ENCODE peak calls at places on chromosome 1, in nine cellular contexts. G is mesendoderm, H is aorta, W is heart left ventricle, A is brain microvascular endothelial cell, F is cardiac muscle cell, X is uterus, L is left ventricle myocardium inferior, T is Karpas-422. M is an unnamed sample.

GRCh38 chr1:230977781-230978490 is 725 bp downstream of the TTC13 start:
- DNase-seq in H (peak; percentile 81), F (peak; percentile 61), X (peak; percentile 17), G (peak; percentile 38), L (peak; percentile 23), T (peak; percentile 77), A (no peak), W (peak; percentile 27), M (peak; percentile 53)

GRCh38 chr1:55823521-55824296 is 608.5 kb upstream of the USP24 start:
- DNase-seq in F (no peak), A (peak; percentile 45), H (no peak), T (no peak), L (no peak), W (no peak), G (no peak), X (no peak), M (no peak)

GRCh38 chr1:87291107-87291506 is 37.6 kb upstream of the LMO4 start:
- DNase-seq in X (no peak), F (no peak), T (no peak), A (peak; percentile 66), W (no peak), G (no peak), L (no peak), H (no peak), M (no peak)

GRCh38 chr1:226640288-226640687 is 91.7 kb downstream of the STUM start:
- DNase-seq in L (no peak), G (no peak), X (peak; percentile 49), F (no peak), T (peak; percentile 75), A (no peak), H (peak; percentile 48), W (no peak), M (peak; percentile 31)

GRCh38 chr1:228210076-228210651 is 2.3 kb downstream of the OBSCN start:
- DNase-seq in L (peak; percentile 60), A (no peak), W (peak; percentile 52), H (peak; percentile 64), F (no peak), G (no peak), T (no peak), X (no peak), M (no peak)

GRCh38 chr1:210731193-210731592 is 402.5 kb downstream of the HHAT start:
- DNase-seq in A (no peak), T (no peak), H (no peak), W (no peak), L (no peak), G (no peak), F (no peak), X (no peak), M (no peak)

GRCh38 chr1:32969556-32969955 is 4.9 kb upstream of the RNF19B start:
- DNase-seq in T (no peak), H (no peak), L (no peak), F (no peak), G (no peak), X (no peak), A (no peak), W (no peak), M (no peak)

GRCh38 chr1:147177611-147178370 is 5.5 kb upstream of the PRKAB2 start:
- DNase-seq in T (no peak), X (no peak), H (no peak), L (peak; percentile 13), A (no peak), G (no peak), W (no peak), F (no peak), M (no peak)

GRCh38 chr1:166925791-166926483 is 49.4 kb downstream of the ILDR2 start:
- DNase-seq in X (no peak), W (no peak), A (peak; percentile 88), H (no peak), F (peak; percentile 65), T (no peak), L (no peak), G (peak; percentile 90), M (no peak)

GRCh38 chr1:68276448-68276847 is 44.1 kb upstream of the WLS start:
- DNase-seq in X (no peak), L (no peak), A (no peak), W (no peak), F (no peak), T (no peak), G (peak; percentile 99), H (no peak), M (no peak)

GRCh38 chr1:8004803-8005573 is 21.1 kb downstream of the ERRFI1 start:
- DNase-seq in G (peak; percentile 89), H (peak; percentile 90), L (peak; percentile 89), A (peak; percentile 95), F (peak; percentile 52), X (peak; percentile 96), W (peak; percentile 52), T (no peak), M (peak; percentile 76)

GRCh38 chr1:169027607-169028320 is 78.7 kb upstream of the ATP1B1 start:
- DNase-seq in H (no peak), W (no peak), L (no peak), G (no peak), T (no peak), F (peak; percentile 81), A (no peak), X (peak; percentile 32), M (no peak)

GRCh38 chr1:217138173-217138838 is 415.1 kb upstream of the ESRRG start:
- DNase-seq in H (no peak), G (peak; percentile 23), W (no peak), A (no peak), F (no peak), L (no peak), X (no peak), T (no peak), M (no peak)

GRCh38 chr1:15051898-15052528 is 101.5 kb upstream of the TMEM51 start:
- DNase-seq in H (no peak), G (no peak), W (no peak), T (no peak), A (no peak), X (no peak), F (no peak), L (no peak), M (no peak)

GRCh38 chr1:64948905-64949833 is 17.2 kb downstream of the JAK1 start:
- DNase-seq in F (no peak), X (no peak), L (no peak), A (no peak), H (no peak), T (no peak), W (no peak), G (peak; percentile 60), M (no peak)

GRCh38 chr1:211920141-211920572 is 89.6 kb upstream of the LPGAT1 start:
- DNase-seq in H (peak; percentile 79), F (no peak), L (no peak), G (no peak), X (no peak), A (peak; percentile 82), W (peak; percentile 27), T (no peak), M (no peak)

GRCh38 chr1:66375125-66375524 is 158.8 kb upstream of the SGIP1 start:
- DNase-seq in W (no peak), L (no peak), X (no peak), H (no peak), G (no peak), F (no peak), T (no peak), A (no peak), M (no peak)

GRCh38 chr1:7386226-7387052 is 384.7 kb upstream of the VAMP3 start:
- DNase-seq in T (no peak), W (no peak), A (peak; percentile 66), F (no peak), H (peak; percentile 55), L (no peak), X (peak; percentile 12), G (no peak), M (no peak)

GRCh38 chr1:209672705-209673630 is 2.2 kb upstream of the G0S2 start:
- DNase-seq in T (no peak), F (no peak), L (no peak), A (no peak), X (no peak), G (no peak), W (no peak), H (no peak), M (no peak)
- H3K27me3 ChIP-seq in T (no peaks in the 10 kb centered on the region), F (peaks cover 43% of the 10 kb centered on the region), L (peaks cover 14% of the 10 kb centered on the region), A (peaks cover 37% of the 10 kb centered on the region), X (no peaks in the 10 kb centered on the region), G (peaks cover 38% of the 10 kb centered on the region), W (no peaks in the 10 kb centered on the region), H (no peaks in the 10 kb centered on the region), M (no peaks in the 10 kb centered on the region)

GRCh38 chr1:199691540-199691939 is 336.0 kb upstream of the NR5A2 start:
- DNase-seq in A (peak; percentile 45), X (no peak), H (no peak), L (no peak), W (no peak), G (peak; percentile 36), F (no peak), T (no peak), M (no peak)

GRCh38 chr1:199687321-199687720 is 340.2 kb upstream of the NR5A2 start:
- DNase-seq in T (no peak), A (peak; percentile 16), F (no peak), L (no peak), X (no peak), H (no peak), G (peak; percentile 15), W (no peak), M (no peak)

GRCh38 chr1:199690520-199690919 is 337.0 kb upstream of the NR5A2 start:
- DNase-seq in G (no peak), T (no peak), H (no peak), W (no peak), L (no peak), F (no peak), X (no peak), A (no peak), M (no peak)

GRCh38 chr1:199688133-199688676 is 339.3 kb upstream of the NR5A2 start:
- DNase-seq in G (peak; percentile 21), L (no peak), A (no peak), H (no peak), T (no peak), X (no peak), W (no peak), F (no peak), M (no peak)

GRCh38 chr1:199688774-199689173 is 338.7 kb upstream of the NR5A2 start:
- DNase-seq in H (no peak), G (no peak), T (no peak), W (no peak), F (no peak), A (no peak), X (no peak), L (no peak), M (no peak)
- H3K27me3 ChIP-seq in H (no peaks in the 10 kb centered on the region), G (no peaks in the 10 kb centered on the region), T (no peaks in the 10 kb centered on the region), W (peaks cover 12% of the 10 kb centered on the region), F (no peaks in the 10 kb centered on the region), A (no peaks in the 10 kb centered on the region), X (no peaks in the 10 kb centered on the region), L (peaks cover 32% of the 10 kb centered on the region), M (no peaks in the 10 kb centered on the region)

DNA sequence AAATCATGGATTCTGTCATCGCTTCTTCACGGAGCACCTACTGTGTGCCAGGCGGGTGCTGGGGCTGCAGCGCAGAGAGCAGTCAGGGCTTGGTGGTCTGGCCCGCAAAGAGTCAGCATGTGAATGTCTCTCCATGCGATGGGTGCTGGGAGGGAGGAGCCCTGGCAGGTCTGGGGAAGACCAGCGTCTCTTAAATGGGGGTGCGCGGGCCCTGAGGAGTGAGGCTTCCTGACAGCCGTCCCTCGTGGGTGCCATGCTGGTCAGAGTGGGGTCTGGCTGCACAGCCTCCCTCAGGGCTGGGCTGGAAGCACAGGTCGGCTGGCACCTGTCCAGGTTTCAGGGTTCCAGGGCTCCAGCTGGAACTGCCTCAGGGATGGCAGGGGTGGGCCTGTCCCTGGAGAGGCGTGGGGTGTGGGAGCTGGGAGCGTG is 18.5 kb downstream of the TP73 start:
- DNase-seq in H (peak; percentile 77), A (no peak), G (no peak), W (no peak), L (peak; percentile 12), F (no peak), T (no peak), X (no peak), M (peak; percentile 42)
- H3K27me3 ChIP-seq in H (no peaks in the 10 kb centered on the region), A (no peaks in the 10 kb centered on the region), G (no peaks in the 10 kb centered on the region), W (peaks cover 22% of the 10 kb centered on the region), L (peaks cover 42% of the 10 kb centered on the region), F (peaks cover 29% of the 10 kb centered on the region), T (no peaks in the 10 kb centered on the region), X (no peaks in the 10 kb centered on the region), M (peaks cover 6% of the 10 kb centered on the region)

GRCh38 chr1:157955860-157956259 is 37.6 kb upstream of the KIRREL1 start:
- DNase-seq in G (no peak), X (no peak), T (no peak), H (no peak), A (no peak), W (no peak), L (no peak), F (no peak), M (peak; percentile 50)
- H3K27me3 ChIP-seq in G (no peaks in the 10 kb centered on the region), X (no peaks in the 10 kb centered on the region), T (no peaks in the 10 kb centered on the region), H (peaks cover 3% of the 10 kb centered on the region), A (no peaks in the 10 kb centered on the region), W (peaks cover 17% of the 10 kb centered on the region), L (peaks cover 44% of the 10 kb centered on the region), F (peaks cover 6% of the 10 kb centered on the region), M (no peaks in the 10 kb centered on the region)

M was measured in lower lobe of right lung.